ENCODE peak calls at places on chromosomes 2 and 18, in nine cellular contexts. A is activated CD4-positive, alpha-beta T cell treated with anti-CD3 and anti-CD28 coated beads for 1 hour; G is A549; H is H54; S is effector CD4-positive, alpha-beta T cell; I is RWPE1; V is RPMI7951; N is SW480; U is Daoy. T is an unnamed sample.

GRCh38 chr2:15146960-15147359 is 414.2 kb downstream of the NBAS start:
- DNase-seq in G (peak), H (no peak), N (no peak), U (no peak), V (no peak), S (no peak), I (no peak), A (no peak), T (no peak)

GRCh38 chr2:20592106-20593071 is 58.5 kb downstream of the HS1BP3 start:
- DNase-seq in H (no peak), G (no peak), A (no peak), S (no peak), U (no peak), V (no peak), N (peak), I (no peak), T (no peak)

GRCh38 chr2:230542751-230543150 is 126.8 kb downstream of the SP100 start:
- DNase-seq in H (no peak), S (no peak), G (no peak), N (no peak), I (no peak), A (no peak), V (no peak), U (no peak), T (no peak)

GRCh38 chr2:151916632-151917031 is 88.4 kb upstream of the ARL5A start:
- DNase-seq in H (no peak), N (no peak), S (no peak), A (no peak), V (no peak), I (no peak), G (no peak), U (no peak), T (no peak)

GRCh38 chr2:172693037-172693436 is 42.6 kb upstream of the RAPGEF4 start:
- DNase-seq in U (peak), V (peak), S (no peak), H (peak), A (no peak), N (peak), I (peak), G (peak), T (no peak)

GRCh38 chr2:229261599-229261998 is 9.5 kb downstream of the PID1 start:
- DNase-seq in U (no peak), N (no peak), G (no peak), I (no peak), V (no peak), A (no peak), H (no peak), S (no peak), T (no peak)

GRCh38 chr2:73059106-73059505 is 12.4 kb downstream of the SFXN5 start:
- DNase-seq in V (no peak), S (no peak), A (no peak), I (no peak), G (no peak), U (no peak), N (no peak), H (no peak), T (no peak)

GRCh38 chr2:204019572-204020501 is 83.3 kb downstream of the ICOS start:
- DNase-seq in H (peak), A (no peak), V (peak), N (peak), G (peak), I (peak), S (no peak), U (peak), T (no peak)

GRCh38 chr2:156211318-156211717 is 121.2 kb downstream of the NR4A2 start:
- DNase-seq in H (no peak), I (no peak), G (no peak), S (no peak), V (no peak), N (no peak), U (no peak), A (no peak), T (no peak)

GRCh38 chr2:205218056-205218455 is 464.2 kb upstream of the NRP2 start:
- DNase-seq in S (no peak), I (no peak), N (no peak), U (no peak), G (no peak), V (no peak), H (no peak), A (no peak), T (no peak)

GRCh38 chr2:218074031-218074430 is 5.0 kb downstream of the RUFY4 start:
- DNase-seq in A (no peak), S (no peak), G (peak), H (no peak), N (peak), V (peak), U (peak), I (no peak), T (no peak)

GRCh38 chr2:26355038-26355995 is 8.7 kb upstream of the ADGRF3 start:
- DNase-seq in H (peak), I (peak), A (no peak), V (peak), S (no peak), G (peak), N (peak), U (peak), T (no peak)

GRCh38 chr2:123720760-123721159 is 304.3 kb upstream of the CNTNAP5 start:
- DNase-seq in S (no peak), H (no peak), G (no peak), I (peak), A (no peak), U (no peak), N (no peak), V (no peak), T (no peak)

GRCh38 chr2:151946856-151947523 is 118.8 kb upstream of the ARL5A start:
- DNase-seq in G (peak), S (peak), N (peak), V (peak), H (peak), I (no peak), A (no peak), U (peak), T (no peak)

GRCh38 chr2:8303322-8303832 is 378.5 kb upstream of the ID2 start:
- DNase-seq in H (no peak), S (peak), A (peak), I (no peak), U (no peak), N (no peak), G (no peak), V (peak), T (peak)

GRCh38 chr2:61694312-61695274 is 156.4 kb upstream of the XPO1 start:
- DNase-seq in A (peak), S (peak), H (peak), U (peak), G (peak), V (peak), N (peak), I (peak), T (peak)

GRCh38 chr2:171056307-171056706 is 104.4 kb downstream of the TLK1 start:
- DNase-seq in H (no peak), I (no peak), A (no peak), N (no peak), V (no peak), S (no peak), U (no peak), G (no peak), T (no peak)

GRCh38 chr2:172230301-172230700 is 127.6 kb upstream of the DLX2 start:
- DNase-seq in A (no peak), G (no peak), I (no peak), V (no peak), N (no peak), H (no peak), S (no peak), U (no peak), T (no peak)

GRCh38 chr2:137705296-137705695 is 259.0 kb upstream of the HNMT start:
- DNase-seq in U (no peak), V (peak), S (no peak), G (no peak), A (no peak), I (no peak), N (no peak), H (no peak), T (no peak)

GRCh38 chr2:149036507-149037293 is 1.8 kb upstream of the LYPD6B start:
- DNase-seq in V (no peak), G (no peak), H (no peak), U (no peak), I (no peak), S (no peak), N (no peak), A (no peak), T (no peak)

GRCh38 chr18:79572093-79572780 is 107.4 kb upstream of the CTDP1 start:
- DNase-seq in I (no peak), V (no peak), H (no peak), S (no peak), A (no peak), G (no peak), N (no peak), U (no peak), T (no peak)

GRCh38 chr2:166163775-166164174 is 36.0 kb upstream of the SCN1A start:
- DNase-seq in H (no peak), S (no peak), I (no peak), V (no peak), G (no peak), N (no peak), U (no peak), A (no peak), T (no peak)

GRCh38 chr18:32742620-32743019 is 30.2 kb downstream of the KLHL14 start:
- DNase-seq in G (no peak), U (no peak), A (no peak), S (no peak), I (no peak), H (no peak), V (no peak), N (no peak), T (no peak)

GRCh38 chr2:241112592-241112991 is 10.5 kb upstream of the MTERF4 start:
- DNase-seq in A (no peak), U (no peak), I (no peak), V (no peak), S (peak), H (no peak), N (no peak), G (no peak), T (peak)

GRCh38 chr18:40995529-40995928 is 959.5 kb upstream of the PIK3C3 start:
- DNase-seq in S (no peak), U (no peak), N (no peak), I (no peak), H (no peak), G (no peak), V (no peak), A (no peak), T (no peak)

GRCh38 chr18:65749881-65750280 is 931 bp upstream of the CDH7 start:
- DNase-seq in G (no peak), H (no peak), N (no peak), S (no peak), U (no peak), I (no peak), A (no peak), V (no peak), T (no peak)

GRCh38 chr2:195480121-195480520 is 176.9 kb upstream of the SLC39A10 start:
- DNase-seq in V (no peak), I (no peak), A (no peak), N (no peak), S (no peak), H (no peak), G (no peak), U (no peak), T (no peak)

GRCh38 chr2:9310827-9311226 is 104.2 kb downstream of the ASAP2 start:
- DNase-seq in S (no peak), N (no peak), U (peak), A (no peak), V (peak), I (peak), H (no peak), G (no peak), T (no peak)

GRCh38 chr2:7436096-7436906 is 519.1 kb downstream of the RNF144A start:
- DNase-seq in N (no peak), S (no peak), G (no peak), U (no peak), A (no peak), H (no peak), I (no peak), V (no peak), T (no peak)

GRCh38 chr18:70385474-70385873 is 96.6 kb downstream of the SOCS6 start:
- DNase-seq in U (no peak), S (no peak), N (no peak), A (no peak), H (no peak), V (peak), I (no peak), G (no peak), T (no peak)

GRCh38 chr18:48575658-48576453 is 37.0 kb downstream of the CTIF start:
- DNase-seq in S (no peak), U (no peak), N (no peak), G (no peak), I (no peak), V (no peak), A (no peak), H (no peak), T (no peak)